ENCODE peak calls at places on chromosome 10, in ten cellular contexts. One of them, this sample, is unnamed.

GRCh38 chr10:13349776-13350274 is 1.7 kb upstream of the SEPHS1 start:
- DNase-seq in stomach: peak
- DNase-seq in body of pancreas: peak
- DNase-seq in fibroblast of villous mesenchyme: peak
- DNase-seq in SK-N-SH: peak
- DNase-seq in HCT116: no peak
- DNase-seq in heart right ventricle: peak
- DNase-seq in Caco-2: peak
- DNase-seq in hepatocyte: peak
- DNase-seq in CD8-positive, alpha-beta T cell: no peak
- DNase-seq in this sample: no peak

GRCh38 chr10:110775022-110775379 is 96.7 kb upstream of the PDCD4 start:
- DNase-seq in stomach: no peak
- DNase-seq in body of pancreas: no peak
- DNase-seq in fibroblast of villous mesenchyme: no peak
- DNase-seq in SK-N-SH: no peak
- DNase-seq in HCT116: peak
- DNase-seq in heart right ventricle: no peak
- DNase-seq in Caco-2: peak
- DNase-seq in hepatocyte: peak
- DNase-seq in CD8-positive, alpha-beta T cell: no peak
- DNase-seq in this sample: no peak

GRCh38 chr10:25388188-25388861 is 213.5 kb downstream of the GPR158 start:
- DNase-seq in stomach: no peak
- DNase-seq in body of pancreas: no peak
- DNase-seq in fibroblast of villous mesenchyme: no peak
- DNase-seq in SK-N-SH: no peak
- DNase-seq in HCT116: no peak
- DNase-seq in heart right ventricle: no peak
- DNase-seq in Caco-2: no peak
- DNase-seq in hepatocyte: no peak
- DNase-seq in CD8-positive, alpha-beta T cell: no peak
- DNase-seq in this sample: no peak

GRCh38 chr10:48606530-48607355 is 1.9 kb upstream of the ARHGAP22 start:
- DNase-seq in stomach: no peak
- DNase-seq in body of pancreas: peak
- DNase-seq in fibroblast of villous mesenchyme: peak
- DNase-seq in SK-N-SH: no peak
- DNase-seq in HCT116: no peak
- DNase-seq in heart right ventricle: no peak
- DNase-seq in Caco-2: peak
- DNase-seq in hepatocyte: no peak
- DNase-seq in CD8-positive, alpha-beta T cell: no peak
- DNase-seq in this sample: no peak

GRCh38 chr10:125742465-125742864 is 23.0 kb downstream of the EDRF1 start:
- DNase-seq in stomach: no peak
- DNase-seq in body of pancreas: no peak
- DNase-seq in fibroblast of villous mesenchyme: peak
- DNase-seq in SK-N-SH: no peak
- DNase-seq in HCT116: no peak
- DNase-seq in heart right ventricle: no peak
- DNase-seq in Caco-2: no peak
- DNase-seq in hepatocyte: no peak
- DNase-seq in CD8-positive, alpha-beta T cell: no peak
- DNase-seq in this sample: no peak

GRCh38 chr10:14658331-14659122 is 116.2 kb downstream of the FAM107B start:
- DNase-seq in stomach: no peak
- DNase-seq in body of pancreas: no peak
- DNase-seq in fibroblast of villous mesenchyme: peak
- DNase-seq in SK-N-SH: no peak
- DNase-seq in HCT116: peak
- DNase-seq in heart right ventricle: no peak
- DNase-seq in Caco-2: no peak
- DNase-seq in hepatocyte: no peak
- DNase-seq in CD8-positive, alpha-beta T cell: no peak
- DNase-seq in this sample: no peak

GRCh38 chr10:14952851-14953451 is 945 bp downstream of the DCLRE1C start:
- DNase-seq in stomach: no peak
- DNase-seq in body of pancreas: no peak
- DNase-seq in fibroblast of villous mesenchyme: no peak
- DNase-seq in SK-N-SH: peak
- DNase-seq in HCT116: no peak
- DNase-seq in heart right ventricle: no peak
- DNase-seq in Caco-2: peak
- DNase-seq in hepatocyte: peak
- DNase-seq in CD8-positive, alpha-beta T cell: no peak
- DNase-seq in this sample: no peak

GRCh38 chr10:26437637-26438461 is at the start of gene APBB1IP:
- DNase-seq in stomach: peak
- DNase-seq in body of pancreas: peak
- DNase-seq in fibroblast of villous mesenchyme: peak
- DNase-seq in SK-N-SH: no peak
- DNase-seq in HCT116: no peak
- DNase-seq in heart right ventricle: peak
- DNase-seq in Caco-2: no peak
- DNase-seq in hepatocyte: peak
- DNase-seq in CD8-positive, alpha-beta T cell: peak
- DNase-seq in this sample: no peak

GRCh38 chr10:128211953-128212727 is 85.9 kb upstream of the MKI67 start:
- DNase-seq in stomach: peak
- DNase-seq in body of pancreas: peak
- DNase-seq in fibroblast of villous mesenchyme: peak
- DNase-seq in SK-N-SH: peak
- DNase-seq in HCT116: peak
- DNase-seq in heart right ventricle: peak
- DNase-seq in Caco-2: peak
- DNase-seq in hepatocyte: peak
- DNase-seq in CD8-positive, alpha-beta T cell: peak
- DNase-seq in this sample: no peak
- TF ChIP-seq CTCF in stomach: peak
- TF ChIP-seq CTCF in body of pancreas: peak
- TF ChIP-seq CTCF in fibroblast of villous mesenchyme: peak
- TF ChIP-seq CTCF in SK-N-SH: peak
- TF ChIP-seq CTCF in HCT116: peak
- TF ChIP-seq CTCF in heart right ventricle: peak
- TF ChIP-seq CTCF in Caco-2: peak
- TF ChIP-seq CTCF in hepatocyte: peak
- TF ChIP-seq CTCF in CD8-positive, alpha-beta T cell: peak
- TF ChIP-seq CTCF in this sample: peak

GRCh38 chr10:22324413-22324812 is 3.5 kb downstream of the BMI1 start:
- DNase-seq in stomach: no peak
- DNase-seq in body of pancreas: no peak
- DNase-seq in fibroblast of villous mesenchyme: no peak
- DNase-seq in SK-N-SH: no peak
- DNase-seq in HCT116: no peak
- DNase-seq in heart right ventricle: no peak
- DNase-seq in Caco-2: no peak
- DNase-seq in hepatocyte: no peak
- DNase-seq in CD8-positive, alpha-beta T cell: no peak
- DNase-seq in this sample: no peak

GRCh38 chr10:22321831-22322662 is 1.1 kb downstream of the BMI1 start:
- DNase-seq in stomach: no peak
- DNase-seq in body of pancreas: no peak
- DNase-seq in fibroblast of villous mesenchyme: peak
- DNase-seq in SK-N-SH: peak
- DNase-seq in HCT116: no peak
- DNase-seq in heart right ventricle: peak
- DNase-seq in Caco-2: peak
- DNase-seq in hepatocyte: peak
- DNase-seq in CD8-positive, alpha-beta T cell: no peak
- DNase-seq in this sample: no peak

GRCh38 chr10:22322663-22323160 is 1.8 kb downstream of the BMI1 start:
- DNase-seq in stomach: no peak
- DNase-seq in body of pancreas: no peak
- DNase-seq in fibroblast of villous mesenchyme: no peak
- DNase-seq in SK-N-SH: no peak
- DNase-seq in HCT116: no peak
- DNase-seq in heart right ventricle: no peak
- DNase-seq in Caco-2: peak
- DNase-seq in hepatocyte: no peak
- DNase-seq in CD8-positive, alpha-beta T cell: no peak
- DNase-seq in this sample: no peak

GRCh38 chr10:22324893-22325271 is 4.0 kb downstream of the BMI1 start:
- DNase-seq in stomach: no peak
- DNase-seq in body of pancreas: no peak
- DNase-seq in fibroblast of villous mesenchyme: no peak
- DNase-seq in SK-N-SH: no peak
- DNase-seq in HCT116: no peak
- DNase-seq in heart right ventricle: no peak
- DNase-seq in Caco-2: no peak
- DNase-seq in hepatocyte: no peak
- DNase-seq in CD8-positive, alpha-beta T cell: no peak
- DNase-seq in this sample: no peak

GRCh38 chr10:22323538-22324305 is 2.8 kb downstream of the BMI1 start:
- DNase-seq in stomach: no peak
- DNase-seq in body of pancreas: no peak
- DNase-seq in fibroblast of villous mesenchyme: no peak
- DNase-seq in SK-N-SH: no peak
- DNase-seq in HCT116: no peak
- DNase-seq in heart right ventricle: no peak
- DNase-seq in Caco-2: no peak
- DNase-seq in hepatocyte: no peak
- DNase-seq in CD8-positive, alpha-beta T cell: no peak
- DNase-seq in this sample: no peak
- H3K4me3 ChIP-seq in stomach: peak
- H3K4me3 ChIP-seq in body of pancreas: no peak
- H3K4me3 ChIP-seq in fibroblast of villous mesenchyme: no peak
- H3K4me3 ChIP-seq in SK-N-SH: no peak
- H3K4me3 ChIP-seq in HCT116: no peak
- H3K4me3 ChIP-seq in heart right ventricle: peak
- H3K4me3 ChIP-seq in Caco-2: no peak
- H3K4me3 ChIP-seq in hepatocyte: no peak
- H3K4me3 ChIP-seq in CD8-positive, alpha-beta T cell: no peak
- H3K4me3 ChIP-seq in this sample: no peak

GRCh38 chr10:95242581-95243317 is 48.1 kb downstream of the PDLIM1 start:
- DNase-seq in stomach: peak
- DNase-seq in body of pancreas: peak
- DNase-seq in fibroblast of villous mesenchyme: peak
- DNase-seq in SK-N-SH: peak
- DNase-seq in HCT116: no peak
- DNase-seq in heart right ventricle: no peak
- DNase-seq in Caco-2: peak
- DNase-seq in hepatocyte: peak
- DNase-seq in CD8-positive, alpha-beta T cell: no peak
- DNase-seq in this sample: no peak
- TF ChIP-seq CTCF in stomach: peak
- TF ChIP-seq CTCF in body of pancreas: peak
- TF ChIP-seq CTCF in fibroblast of villous mesenchyme: peak
- TF ChIP-seq CTCF in SK-N-SH: peak
- TF ChIP-seq CTCF in HCT116: peak
- TF ChIP-seq CTCF in heart right ventricle: peak
- TF ChIP-seq CTCF in Caco-2: peak
- TF ChIP-seq CTCF in hepatocyte: peak
- TF ChIP-seq CTCF in CD8-positive, alpha-beta T cell: no peak
- TF ChIP-seq CTCF in this sample: peak

GRCh38 chr10:100725041-100725440 is 20.3 kb upstream of the PAX2 start:
- DNase-seq in stomach: no peak
- DNase-seq in body of pancreas: no peak
- DNase-seq in fibroblast of villous mesenchyme: no peak
- DNase-seq in SK-N-SH: no peak
- DNase-seq in HCT116: no peak
- DNase-seq in heart right ventricle: no peak
- DNase-seq in Caco-2: no peak
- DNase-seq in hepatocyte: no peak
- DNase-seq in CD8-positive, alpha-beta T cell: no peak
- DNase-seq in this sample: no peak

GRCh38 chr10:100723180-100723579 is 22.2 kb upstream of the PAX2 start:
- DNase-seq in stomach: no peak
- DNase-seq in body of pancreas: no peak
- DNase-seq in fibroblast of villous mesenchyme: no peak
- DNase-seq in SK-N-SH: no peak
- DNase-seq in HCT116: no peak
- DNase-seq in heart right ventricle: no peak
- DNase-seq in Caco-2: no peak
- DNase-seq in hepatocyte: no peak
- DNase-seq in CD8-positive, alpha-beta T cell: no peak
- DNase-seq in this sample: no peak

GRCh38 chr10:100725869-100726426 is 19.4 kb upstream of the PAX2 start:
- DNase-seq in stomach: no peak
- DNase-seq in body of pancreas: no peak
- DNase-seq in fibroblast of villous mesenchyme: no peak
- DNase-seq in SK-N-SH: peak
- DNase-seq in HCT116: no peak
- DNase-seq in heart right ventricle: no peak
- DNase-seq in Caco-2: no peak
- DNase-seq in hepatocyte: no peak
- DNase-seq in CD8-positive, alpha-beta T cell: no peak
- DNase-seq in this sample: no peak

GRCh38 chr10:100724531-100725027 is 20.8 kb upstream of the PAX2 start:
- DNase-seq in stomach: no peak
- DNase-seq in body of pancreas: no peak
- DNase-seq in fibroblast of villous mesenchyme: no peak
- DNase-seq in SK-N-SH: peak
- DNase-seq in HCT116: no peak
- DNase-seq in heart right ventricle: no peak
- DNase-seq in Caco-2: no peak
- DNase-seq in hepatocyte: no peak
- DNase-seq in CD8-positive, alpha-beta T cell: no peak
- DNase-seq in this sample: no peak

GRCh38 chr10:100723769-100724530 is 21.4 kb upstream of the PAX2 start:
- DNase-seq in stomach: no peak
- DNase-seq in body of pancreas: no peak
- DNase-seq in fibroblast of villous mesenchyme: no peak
- DNase-seq in SK-N-SH: peak
- DNase-seq in HCT116: no peak
- DNase-seq in heart right ventricle: no peak
- DNase-seq in Caco-2: no peak
- DNase-seq in hepatocyte: no peak
- DNase-seq in CD8-positive, alpha-beta T cell: no peak
- DNase-seq in this sample: no peak
- H3K4me3 ChIP-seq in stomach: no peak
- H3K4me3 ChIP-seq in body of pancreas: no peak
- H3K4me3 ChIP-seq in fibroblast of villous mesenchyme: no peak
- H3K4me3 ChIP-seq in SK-N-SH: no peak
- H3K4me3 ChIP-seq in HCT116: no peak
- H3K4me3 ChIP-seq in heart right ventricle: no peak
- H3K4me3 ChIP-seq in Caco-2: no peak
- H3K4me3 ChIP-seq in hepatocyte: no peak
- H3K4me3 ChIP-seq in CD8-positive, alpha-beta T cell: no peak
- H3K4me3 ChIP-seq in this sample: no peak